ENCODE peak calls at places on chromosomes 5 and 9, in nine cellular contexts. K is AG04450; Y is mammary epithelial cell; S is effector memory CD4-positive, alpha-beta T cell; D is hepatocyte; T is heart right ventricle; H is cardiac muscle cell; E is lower lobe of right lung; F is prostate gland. O is an unnamed sample.

GRCh38 chr5:176379881-176380280 is 8.5 kb downstream of the NOP16 start:
- DNase-seq in K (no peak), Y (no peak), S (no peak), D (no peak), T (no peak), H (no peak), E (no peak), F (no peak), O (no peak)

GRCh38 chr9:90020277-90020871 is 415.6 kb downstream of the GADD45G start:
- DNase-seq in K (no peak), Y (peak; percentile 79), S (no peak), D (no peak), T (no peak), H (no peak), E (no peak), F (no peak), O (no peak)

GRCh38 chr9:127977877-127978647 is 2.7 kb downstream of the EEIG1 start:
- DNase-seq in K (peak; percentile 42), Y (peak; percentile 32), S (no peak), D (no peak), T (peak; percentile 52), H (peak; percentile 95), E (peak; percentile 79), F (no peak), O (peak; percentile 81)

GRCh38 chr5:68795190-68795589 is 298.6 kb upstream of the SLC30A5 start:
- DNase-seq in K (no peak), Y (no peak), S (no peak), D (no peak), T (no peak), H (no peak), E (no peak), F (no peak), O (no peak)

GRCh38 chr9:70085241-70085640 is 41.6 kb downstream of the MAMDC2 start:
- DNase-seq in K (no peak), Y (no peak), S (no peak), D (peak; percentile 45), T (no peak), H (peak; percentile 65), E (no peak), F (no peak), O (peak; percentile 15)

GRCh38 chr5:168117469-168117868 is 174.0 kb upstream of the WWC1 start:
- DNase-seq in K (no peak), Y (no peak), S (no peak), D (no peak), T (no peak), H (no peak), E (no peak), F (no peak), O (no peak)

GRCh38 chr5:45109062-45109461 is 300.3 kb downstream of the MRPS30 start:
- DNase-seq in K (no peak), Y (no peak), S (no peak), D (no peak), T (no peak), H (no peak), E (no peak), F (no peak), O (no peak)

GRCh38 chr5:80070338-80071056 is 35.3 kb downstream of the THBS4 start:
- DNase-seq in K (no peak), Y (no peak), S (no peak), D (no peak), T (no peak), H (no peak), E (no peak), F (no peak), O (no peak)

GRCh38 chr9:95129651-95130291 is 187.7 kb downstream of the FANCC start:
- DNase-seq in K (no peak), Y (no peak), S (no peak), D (no peak), T (no peak), H (no peak), E (no peak), F (no peak), O (no peak)

GRCh38 chr9:33125871-33126822 is 41.0 kb downstream of the B4GALT1 start:
- DNase-seq in K (no peak), Y (peak; percentile 64), S (no peak), D (peak; percentile 48), T (no peak), H (peak; percentile 39), E (no peak), F (no peak), O (no peak)

GRCh38 chr9:77793909-77794308 is 145.8 kb upstream of the GNA14 start:
- DNase-seq in K (no peak), Y (peak; percentile 62), S (no peak), D (no peak), T (no peak), H (peak; percentile 22), E (no peak), F (no peak), O (no peak)

GRCh38 chr9:94772654-94773303 is 46.3 kb downstream of the AOPEP start:
- DNase-seq in K (peak; percentile 72), Y (no peak), S (no peak), D (peak; percentile 63), T (no peak), H (no peak), E (no peak), F (no peak), O (peak; percentile 37)

GRCh38 chr9:96217756-96218693 is 84.0 kb downstream of the HSD17B3 start:
- DNase-seq in K (peak; percentile 11), Y (peak; percentile 42), S (peak; percentile 32), D (peak; percentile 93), T (peak; percentile 82), H (peak; percentile 84), E (peak; percentile 77), F (peak; percentile 59), O (peak; percentile 94)

GRCh38 chr9:133948571-133949485 is 43.3 kb downstream of the VAV2 start:
- DNase-seq in K (no peak), Y (no peak), S (no peak), D (no peak), T (no peak), H (no peak), E (peak; percentile 32), F (no peak), O (no peak)

GRCh38 chr5:175393922-175394321 is 50.1 kb downstream of the DRD1 start:
- DNase-seq in K (no peak), Y (no peak), S (no peak), D (no peak), T (no peak), H (no peak), E (no peak), F (no peak), O (no peak)

GRCh38 chr5:146051678-146052077 is 53.7 kb downstream of the PLAC8L1 start:
- DNase-seq in K (peak; percentile 37), Y (no peak), S (no peak), D (no peak), T (no peak), H (no peak), E (no peak), F (no peak), O (no peak)

GRCh38 chr5:32810812-32811211 is 99.7 kb downstream of the NPR3 start:
- DNase-seq in K (no peak), Y (no peak), S (no peak), D (no peak), T (no peak), H (peak; percentile 26), E (no peak), F (peak; percentile 8), O (no peak)

GRCh38 chr9:34653131-34653530 is 1.1 kb downstream of the IL11RA start:
- DNase-seq in K (no peak), Y (no peak), S (no peak), D (no peak), T (no peak), H (peak; percentile 61), E (no peak), F (no peak), O (peak; percentile 55)
- H3K4me3 ChIP-seq in K (peak overlapping the region; percentile 26), Y (no peak overlapping the region), S (no peak overlapping the region), D (no peak overlapping the region), T (peak overlapping the region; percentile 66), H (no peak overlapping the region), E (no peak overlapping the region), F (no peak overlapping the region), O (no peak overlapping the region)

DNA sequence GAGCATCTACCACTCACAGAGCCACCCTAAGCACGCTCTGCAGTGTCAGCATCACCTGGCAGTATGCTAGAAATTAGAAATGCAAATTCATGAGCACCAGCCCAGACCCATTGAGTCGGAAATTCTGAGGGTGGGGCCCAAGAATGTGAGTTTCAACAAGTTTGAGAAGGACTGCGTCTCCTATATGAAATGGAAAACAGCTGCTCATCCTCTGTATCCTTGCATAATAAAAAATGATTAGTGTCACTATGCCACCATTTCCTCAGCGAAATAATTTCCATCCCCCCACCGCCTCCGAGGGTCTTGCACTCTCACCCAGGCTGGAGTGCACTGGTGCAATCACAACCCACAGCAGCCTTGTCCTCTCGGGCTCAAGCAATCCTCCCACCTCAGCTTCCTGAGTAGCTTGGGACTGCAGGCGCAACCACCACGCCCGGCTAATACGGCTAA is 1.3 kb upstream of the IQGAP2 start:
- DNase-seq in K (no peak), Y (no peak), S (no peak), D (no peak), T (no peak), H (no peak), E (peak; percentile 58), F (no peak), O (no peak)
- H3K27me3 ChIP-seq in K (peaks cover 33% of the 10 kb centered on the region), Y (peaks cover 32% of the 10 kb centered on the region), S (no peaks in the 10 kb centered on the region), D (no peaks in the 10 kb centered on the region), T (peaks cover 23% of the 10 kb centered on the region), H (peaks cover 5% of the 10 kb centered on the region), E (no peaks in the 10 kb centered on the region), F (no peaks in the 10 kb centered on the region), O (no peaks in the 10 kb centered on the region)

GRCh38 chr9:87732344-87732743 is 6.4 kb downstream of the CTSL start:
- DNase-seq in K (no peak), Y (no peak), S (no peak), D (no peak), T (no peak), H (no peak), E (no peak), F (no peak), O (no peak)
- H3K4me3 ChIP-seq in K (no peak overlapping the region), Y (no peak overlapping the region), S (no peak overlapping the region), D (no peak overlapping the region), T (no peak overlapping the region), H (no peak overlapping the region), E (no peak overlapping the region), F (no peak overlapping the region), O (no peak overlapping the region)

GRCh38 chr5:170250810-170251317 is 18.1 kb downstream of the C5orf58 start:
- DNase-seq in K (no peak), Y (no peak), S (no peak), D (no peak), T (no peak), H (no peak), E (no peak), F (no peak), O (no peak)

GRCh38 chr5:170248172-170248571 is 15.4 kb downstream of the C5orf58 start:
- DNase-seq in K (no peak), Y (no peak), S (no peak), D (no peak), T (no peak), H (no peak), E (no peak), F (no peak), O (no peak)

GRCh38 chr5:170247363-170247762 is 14.6 kb downstream of the C5orf58 start:
- DNase-seq in K (no peak), Y (no peak), S (no peak), D (no peak), T (no peak), H (peak; percentile 40), E (no peak), F (no peak), O (no peak)

GRCh38 chr5:170248635-170249227 is 15.9 kb downstream of the C5orf58 start:
- DNase-seq in K (no peak), Y (peak; percentile 6), S (no peak), D (no peak), T (no peak), H (no peak), E (no peak), F (no peak), O (no peak)

GRCh38 chr5:170249360-170249759 is 16.6 kb downstream of the C5orf58 start:
- DNase-seq in K (no peak), Y (no peak), S (no peak), D (no peak), T (no peak), H (no peak), E (no peak), F (no peak), O (no peak)
- H3K27me3 ChIP-seq in K (no peaks in the 10 kb centered on the region), Y (peaks cover 15% of the 10 kb centered on the region), S (no peaks in the 10 kb centered on the region), D (peaks cover 39% of the 10 kb centered on the region), T (no peaks in the 10 kb centered on the region), H (peaks cover 20% of the 10 kb centered on the region), E (no peaks in the 10 kb centered on the region), F (no peaks in the 10 kb centered on the region), O (no peaks in the 10 kb centered on the region)